ENCODE peak calls at places on chromosomes 12 and 14, in nine cellular contexts. V is stomach; X is GOT3; A is activated CD4-positive, alpha-beta T cell treated with anti-CD3 and anti-CD28 coated beads, Interleukin-2, amount 50 U/mL, for 48 hours; F is stimulated activated CD8-positive, alpha-beta memory T cell treated with anti-CD3 and anti-CD28 coated beads, Interleukin-4, amount 100 ng/mL, for 24 hours; B is Calu3; K is activated effector memory CD4-positive, alpha-beta T cell treated with Interleukin-2 at 50 U/mL for 16 hours; T is GM23338; L is T-cell. H is an unnamed sample.

GRCh38 chr14:106556665-106557289 is 1030.4 kb downstream of the TMEM121 start:
- DNase-seq in V (peak; percentile 60), X (no peak), A (peak; percentile 89), F (peak; percentile 73), B (peak; percentile 81), K (peak; percentile 51), T (peak; percentile 14), L (peak; percentile 73), H (no peak)

GRCh38 chr14:55556929-55557623 is 22.9 kb upstream of the KTN1 start:
- DNase-seq in V (peak; percentile 89), X (peak; percentile 8), A (no peak), F (no peak), B (peak; percentile 84), K (no peak), T (no peak), L (no peak), H (no peak)

GRCh38 chr12:21751517-21751916 is 23.0 kb downstream of the KCNJ8 start:
- DNase-seq in V (no peak), X (no peak), A (no peak), F (no peak), B (no peak), K (no peak), T (no peak), L (no peak), H (no peak)

GRCh38 chr12:105813201-105813600 is 325.6 kb downstream of the NUAK1 start:
- DNase-seq in V (no peak), X (no peak), A (no peak), F (no peak), B (no peak), K (no peak), T (no peak), L (no peak), H (no peak)

GRCh38 chr12:124332068-124332672 is 37.3 kb downstream of the RFLNA start:
- DNase-seq in V (no peak), X (no peak), A (no peak), F (no peak), B (peak; percentile 41), K (no peak), T (peak; percentile 64), L (no peak), H (no peak)

GRCh38 chr12:77954156-77954555 is 123.5 kb downstream of the NAV3 start:
- DNase-seq in V (no peak), X (no peak), A (no peak), F (no peak), B (no peak), K (no peak), T (no peak), L (no peak), H (no peak)

GRCh38 chr12:112029326-112029725 is 16.1 kb downstream of the ERP29 start:
- DNase-seq in V (no peak), X (no peak), A (no peak), F (no peak), B (no peak), K (no peak), T (no peak), L (no peak), H (no peak)

GRCh38 chr14:103118663-103119404 is 4.4 kb upstream of the TNFAIP2 start:
- DNase-seq in V (peak; percentile 53), X (no peak), A (no peak), F (no peak), B (no peak), K (no peak), T (no peak), L (no peak), H (no peak)

GRCh38 chr14:61034416-61035100 is 53.5 kb downstream of the SLC38A6 start:
- DNase-seq in V (no peak), X (no peak), A (no peak), F (no peak), B (peak; percentile 40), K (no peak), T (no peak), L (no peak), H (no peak)

GRCh38 chr14:20455355-20456300 is 602 bp downstream of the APEX1 start:
- DNase-seq in V (peak; percentile 27), X (no peak), A (no peak), F (peak; percentile 14), B (no peak), K (no peak), T (peak; percentile 82), L (peak; percentile 75), H (no peak)

GRCh38 chr12:132475304-132476037 is 14.5 kb upstream of the FBRSL1 start:
- DNase-seq in V (no peak), X (no peak), A (peak; percentile 33), F (no peak), B (no peak), K (no peak), T (no peak), L (no peak), H (no peak)

GRCh38 chr14:104895207-104895785 is 29.4 kb upstream of the PLD4 start:
- DNase-seq in V (peak; percentile 42), X (no peak), A (no peak), F (no peak), B (no peak), K (no peak), T (no peak), L (no peak), H (no peak)

H was measured in thoracic aorta.